ENCODE peak calls at places on chromosomes 5 and 9, in four cellular contexts. One of them, this sample, is unnamed.
A peak's percentile ranks its signal among the peaks of the same experiment; 100 is the strongest.

GRCh38 chr9:33290994-33291397 is 680 bp downstream of the NFX1 start:
- DNase-seq in neuronal stem cell: no peak
- DNase-seq in colonic mucosa: no peak
- DNase-seq in IMR-90: peak; percentile 91
- DNase-seq in this sample: no peak

GRCh38 chr9:132411091-132411508 is 1.1 kb downstream of the CFAP77 start:
- DNase-seq in colonic mucosa: peak; percentile 53
- DNase-seq in neuronal stem cell: peak; percentile 70
- DNase-seq in IMR-90: peak; percentile 7
- DNase-seq in this sample: peak; percentile 95

GRCh38 chr5:10760033-10760975 is 730 bp downstream of the DAP start:
- DNase-seq in IMR-90: peak; percentile 59
- DNase-seq in neuronal stem cell: peak; percentile 29
- DNase-seq in colonic mucosa: peak; percentile 78
- DNase-seq in this sample: peak; percentile 84

GRCh38 chr9:22118810-22119479 is 109.8 kb upstream of the CDKN2B start:
- DNase-seq in neuronal stem cell: no peak
- DNase-seq in IMR-90: no peak
- DNase-seq in colonic mucosa: no peak
- DNase-seq in this sample: no peak

GRCh38 chr9:131826966-131827525 is 87.2 kb upstream of the RAPGEF1 start:
- DNase-seq in neuronal stem cell: no peak
- DNase-seq in colonic mucosa: no peak
- DNase-seq in IMR-90: no peak
- DNase-seq in this sample: no peak

GRCh38 chr5:168936511-168936910 is 357.3 kb upstream of the PANK3 start:
- DNase-seq in neuronal stem cell: no peak
- DNase-seq in colonic mucosa: no peak
- DNase-seq in IMR-90: no peak
- DNase-seq in this sample: no peak

GRCh38 chr9:136219276-136219675 is 14.3 kb upstream of the LHX3 start:
- DNase-seq in IMR-90: peak; percentile 58
- DNase-seq in neuronal stem cell: no peak
- DNase-seq in colonic mucosa: no peak
- DNase-seq in this sample: no peak

GRCh38 chr9:74499770-74500583 is 2.8 kb downstream of the RORB start:
- DNase-seq in IMR-90: no peak
- DNase-seq in colonic mucosa: no peak
- DNase-seq in neuronal stem cell: peak; percentile 21
- DNase-seq in this sample: peak; percentile 76

GRCh38 chr5:1178529-1179382 is 22.6 kb upstream of the SLC6A19 start:
- DNase-seq in IMR-90: no peak
- DNase-seq in colonic mucosa: no peak
- DNase-seq in neuronal stem cell: no peak
- DNase-seq in this sample: no peak

GRCh38 chr9:38142201-38142600 is 73.2 kb upstream of the SHB start:
- DNase-seq in IMR-90: peak; percentile 77
- DNase-seq in colonic mucosa: no peak
- DNase-seq in neuronal stem cell: no peak
- DNase-seq in this sample: peak; percentile 32

GRCh38 chr9:127102176-127102575 is 20.3 kb downstream of the ANGPTL2 start:
- DNase-seq in neuronal stem cell: no peak
- DNase-seq in colonic mucosa: no peak
- DNase-seq in IMR-90: peak; percentile 76
- DNase-seq in this sample: no peak

GRCh38 chr9:129489838-129490582 is 130.9 kb downstream of the C9orf50 start:
- DNase-seq in neuronal stem cell: no peak
- DNase-seq in IMR-90: peak; percentile 45
- DNase-seq in colonic mucosa: no peak
- DNase-seq in this sample: no peak

GRCh38 chr9:88659126-88659525 is 124.1 kb downstream of the NXNL2 start:
- DNase-seq in neuronal stem cell: no peak
- DNase-seq in IMR-90: no peak
- DNase-seq in colonic mucosa: no peak
- DNase-seq in this sample: no peak

GRCh38 chr9:69931340-69931739 is 110.7 kb downstream of the CFAP95 start:
- DNase-seq in IMR-90: no peak
- DNase-seq in colonic mucosa: no peak
- DNase-seq in neuronal stem cell: no peak
- DNase-seq in this sample: peak; percentile 63

GRCh38 chr5:160064441-160064840 is 54.8 kb downstream of the PWWP2A start:
- DNase-seq in neuronal stem cell: no peak
- DNase-seq in IMR-90: no peak
- DNase-seq in colonic mucosa: peak; percentile 85
- DNase-seq in this sample: no peak

GRCh38 chr9:81125446-81126092 is 563.8 kb downstream of the TLE1 start:
- DNase-seq in colonic mucosa: no peak
- DNase-seq in neuronal stem cell: no peak
- DNase-seq in IMR-90: peak; percentile 53
- DNase-seq in this sample: no peak

GRCh38 chr5:17069995-17070405 is 133.9 kb upstream of the MYO10 start:
- DNase-seq in neuronal stem cell: no peak
- DNase-seq in colonic mucosa: peak; percentile 88
- DNase-seq in IMR-90: no peak
- DNase-seq in this sample: no peak

GRCh38 chr9:134678206-134678605 is 36.6 kb downstream of the COL5A1 start:
- DNase-seq in neuronal stem cell: no peak
- DNase-seq in IMR-90: no peak
- DNase-seq in colonic mucosa: no peak
- DNase-seq in this sample: no peak
- H3K4me1 ChIP-seq in neuronal stem cell: peaks cover 15% of the 10 kb centered on the region
- H3K4me1 ChIP-seq in IMR-90: peaks cover 36% of the 10 kb centered on the region
- H3K4me1 ChIP-seq in colonic mucosa: no peaks in the 10 kb centered on the region
- H3K4me1 ChIP-seq in this sample: no peaks in the 10 kb centered on the region

GRCh38 chr5:6446042-6446441 is 2.6 kb upstream of the UBE2QL1 start:
- DNase-seq in colonic mucosa: no peak
- DNase-seq in IMR-90: no peak
- DNase-seq in neuronal stem cell: no peak
- DNase-seq in this sample: no peak
- H3K9ac ChIP-seq in colonic mucosa: no peak overlapping the region
- H3K9ac ChIP-seq in IMR-90: no peak overlapping the region
- H3K9ac ChIP-seq in neuronal stem cell: no peak overlapping the region
- H3K9ac ChIP-seq in this sample: no peak overlapping the region

GRCh38 chr9:25205285-25205684 is 473.0 kb downstream of the TUSC1 start:
- DNase-seq in neuronal stem cell: no peak
- DNase-seq in colonic mucosa: no peak
- DNase-seq in IMR-90: no peak
- DNase-seq in this sample: no peak
- H3K27ac ChIP-seq in neuronal stem cell: no peak overlapping the region
- H3K27ac ChIP-seq in colonic mucosa: no peak overlapping the region
- H3K27ac ChIP-seq in IMR-90: no peak overlapping the region
- H3K27ac ChIP-seq in this sample: no peak overlapping the region

GRCh38 chr5:109744261-109744660 is 54.5 kb downstream of the MAN2A1 start:
- DNase-seq in IMR-90: no peak
- DNase-seq in colonic mucosa: no peak
- DNase-seq in neuronal stem cell: no peak
- DNase-seq in this sample: no peak
- H3K4me1 ChIP-seq in IMR-90: peaks cover 22% of the 10 kb centered on the region
- H3K4me1 ChIP-seq in colonic mucosa: no peaks in the 10 kb centered on the region
- H3K4me1 ChIP-seq in neuronal stem cell: peaks cover 30% of the 10 kb centered on the region
- H3K4me1 ChIP-seq in this sample: peaks cover 28% of the 10 kb centered on the region

GRCh38 chr5:75236322-75237316 is at the start of gene ANKRD31:
- DNase-seq in IMR-90: peak; percentile 66
- DNase-seq in neuronal stem cell: peak; percentile 71
- DNase-seq in colonic mucosa: peak; percentile 86
- DNase-seq in this sample: peak; percentile 91
- H3K9ac ChIP-seq in IMR-90: peak within 1 kb of the TSS; percentile 82
- H3K9ac ChIP-seq in neuronal stem cell: peak within 1 kb of the TSS; percentile 94
- H3K9ac ChIP-seq in colonic mucosa: peak within 1 kb of the TSS; percentile 86
- H3K9ac ChIP-seq in this sample: no peak within 1 kb of the TSS

GRCh38 chr5:138140268-138140667 is 1.0 kb upstream of the NME5 start:
- DNase-seq in neuronal stem cell: no peak
- DNase-seq in IMR-90: no peak
- DNase-seq in colonic mucosa: no peak
- DNase-seq in this sample: no peak
- H3K27ac ChIP-seq in neuronal stem cell: no peak overlapping the region
- H3K27ac ChIP-seq in IMR-90: no peak overlapping the region
- H3K27ac ChIP-seq in colonic mucosa: no peak overlapping the region
- H3K27ac ChIP-seq in this sample: no peak overlapping the region

GRCh38 chr5:96706433-96707111 is 44.4 kb downstream of the CAST start:
- DNase-seq in colonic mucosa: no peak
- DNase-seq in neuronal stem cell: no peak
- DNase-seq in IMR-90: no peak
- DNase-seq in this sample: no peak
- H3K4me1 ChIP-seq in colonic mucosa: peaks cover 8% of the 10 kb centered on the region
- H3K4me1 ChIP-seq in neuronal stem cell: peaks cover 3% of the 10 kb centered on the region
- H3K4me1 ChIP-seq in IMR-90: peaks cover 18% of the 10 kb centered on the region
- H3K4me1 ChIP-seq in this sample: no peaks in the 10 kb centered on the region

GRCh38 chr5:135245521-135246499 is 153.2 kb downstream of the MACROH2A1 start:
- DNase-seq in IMR-90: peak; percentile 73
- DNase-seq in neuronal stem cell: no peak
- DNase-seq in colonic mucosa: peak; percentile 14
- DNase-seq in this sample: peak; percentile 45
- H3K9ac ChIP-seq in IMR-90: peak overlapping the region; percentile 14
- H3K9ac ChIP-seq in neuronal stem cell: no peak overlapping the region
- H3K9ac ChIP-seq in colonic mucosa: no peak overlapping the region
- H3K9ac ChIP-seq in this sample: no peak overlapping the region